ENCODE peak calls at places on chromosomes 16 and 17, in six cellular contexts. J is right atrium auricular region, F is HL-60, N is AG10803, X is left ventricle myocardium inferior, W is cardiac fibroblast. V is an unnamed sample.
A peak's percentile ranks its signal among the peaks of the same experiment; 100 is the strongest.

GRCh38 chr17:12637015-12637414 is 28.7 kb upstream of the MYOCD start:
- DNase-seq in X (no peak), J (no peak), N (peak; percentile 88), W (peak; percentile 93), F (no peak), V (peak; percentile 95)

GRCh38 chr17:48601184-48601527 is 3.6 kb downstream of the HOXB6 start:
- DNase-seq in N (no peak), W (no peak), F (no peak), X (no peak), J (no peak), V (no peak)

GRCh38 chr17:38705803-38706624 is 941 bp downstream of the MLLT6 start:
- DNase-seq in F (no peak), X (peak; percentile 73), N (peak; percentile 25), W (peak; percentile 41), J (peak; percentile 66), V (no peak)

GRCh38 chr16:22326771-22327445 is 29.7 kb downstream of the POLR3E start:
- DNase-seq in F (no peak), J (peak; percentile 30), N (no peak), W (no peak), X (no peak), V (no peak)

GRCh38 chr17:72778161-72779151 is 314.0 kb downstream of the SLC39A11 start:
- DNase-seq in N (no peak), W (no peak), F (no peak), X (no peak), J (no peak), V (no peak)

GRCh38 chr17:11880714-11881113 is 116.6 kb downstream of the ZNF18 start:
- DNase-seq in X (no peak), J (no peak), N (no peak), F (no peak), W (peak; percentile 2), V (no peak)

GRCh38 chr16:85256190-85256739 is 144.0 kb upstream of the CIBAR2 start:
- DNase-seq in F (no peak), N (no peak), X (no peak), J (no peak), W (no peak), V (no peak)

GRCh38 chr17:16467044-16467443 is 24.9 kb downstream of the LRRC75A start:
- DNase-seq in F (no peak), J (no peak), N (no peak), W (no peak), X (no peak), V (no peak)

GRCh38 chr16:50372611-50373344 is 4.0 kb upstream of the BRD7 start:
- DNase-seq in X (peak; percentile 53), N (peak; percentile 41), W (peak; percentile 32), J (no peak), F (no peak), V (no peak)

GRCh38 chr16:71647391-71647790 is 21.4 kb downstream of the MARVELD3 start:
- DNase-seq in W (no peak), J (no peak), N (no peak), F (no peak), X (no peak), V (no peak)

GRCh38 chr17:35666070-35666469 is 65.4 kb upstream of the RASL10B start:
- DNase-seq in F (no peak), N (peak; percentile 10), J (no peak), X (no peak), W (peak; percentile 19), V (no peak)

GRCh38 chr17:7562208-7562605 is 488 bp downstream of the SENP3 start:
- DNase-seq in N (no peak), W (no peak), F (no peak), J (no peak), X (no peak), V (no peak)

GRCh38 chr17:47818002-47818695 is 3.4 kb downstream of the OSBPL7 start:
- DNase-seq in J (no peak), W (no peak), F (no peak), X (no peak), N (no peak), V (no peak)

GRCh38 chr16:58299757-58300349 is 5.0 kb upstream of the PRSS54 start:
- DNase-seq in N (peak; percentile 8), F (peak; percentile 4), W (peak; percentile 33), X (no peak), J (no peak), V (no peak)

GRCh38 chr16:85136705-85137322 is 24.5 kb upstream of the CIBAR2 start:
- DNase-seq in F (no peak), J (peak; percentile 76), X (peak; percentile 52), W (peak; percentile 65), N (no peak), V (no peak)

GRCh38 chr17:82972836-82973372 is 106.5 kb upstream of the METRNL start:
- DNase-seq in F (no peak), N (no peak), X (no peak), W (no peak), J (peak; percentile 53), V (no peak)

GRCh38 chr16:22692916-22693646 is 120.9 kb upstream of the HS3ST2 start:
- DNase-seq in J (no peak), W (no peak), N (peak; percentile 70), X (no peak), F (no peak), V (no peak)

GRCh38 chr17:66691644-66692500 is 143.0 kb upstream of the CACNG5 start:
- DNase-seq in X (no peak), J (no peak), F (no peak), W (peak; percentile 95), N (no peak), V (no peak)

GRCh38 chr17:55683554-55684315 is 38.9 kb downstream of the TMEM100 start:
- DNase-seq in W (no peak), N (no peak), X (no peak), J (no peak), F (no peak), V (no peak)

GRCh38 chr17:16942141-16943031 is 29.5 kb downstream of the TNFRSF13B start:
- DNase-seq in F (no peak), N (no peak), J (no peak), W (peak; percentile 23), X (no peak), V (no peak)

GRCh38 chr17:46995841-46996571 is 17.0 kb upstream of the RPRML start:
- DNase-seq in N (peak; percentile 53), W (peak; percentile 43), F (no peak), X (no peak), J (no peak), V (no peak)

GRCh38 chr17:56815711-56816110 is 18.0 kb downstream of the C17orf67 start:
- DNase-seq in F (no peak), W (peak; percentile 78), X (no peak), N (peak; percentile 48), J (no peak), V (peak; percentile 45)

DNA sequence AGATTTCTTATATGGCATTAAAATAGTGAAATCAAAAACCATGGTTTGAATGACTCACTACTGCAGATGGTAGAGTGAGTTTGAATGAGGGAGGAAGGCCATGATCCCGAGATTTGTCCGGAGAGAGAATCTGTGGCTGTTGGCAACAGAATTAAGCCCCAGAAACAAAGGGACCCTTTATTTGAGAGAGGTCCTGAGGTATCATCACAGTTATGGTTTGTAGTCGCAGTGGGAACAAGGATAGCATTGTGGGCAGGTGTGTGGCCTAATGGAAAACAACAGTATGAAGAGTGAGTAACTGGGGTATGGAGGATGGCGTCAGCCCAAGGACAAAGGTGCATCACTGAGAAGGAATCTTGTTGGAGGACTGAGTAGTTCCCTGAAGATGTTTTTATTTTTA is 8.5 kb upstream of the ZFP3 start:
- DNase-seq in X (no peak), F (no peak), N (no peak), J (no peak), W (no peak), V (no peak)
- H3K4me3 ChIP-seq in X (no peak overlapping the region), F (no peak overlapping the region), N (no peak overlapping the region), J (no peak overlapping the region), W (no peak overlapping the region), V (no peak overlapping the region)

GRCh38 chr17:81932333-81932983 is 4.6 kb downstream of the PYCR1 start:
- DNase-seq in X (no peak), J (no peak), N (no peak), F (no peak), W (no peak), V (no peak)

GRCh38 chr17:81933178-81933699 is 3.9 kb downstream of the PYCR1 start:
- DNase-seq in N (no peak), X (no peak), W (no peak), F (no peak), J (no peak), V (no peak)

GRCh38 chr17:81934098-81934757 is 2.9 kb downstream of the PYCR1 start:
- DNase-seq in F (no peak), J (no peak), X (no peak), W (no peak), N (no peak), V (no peak)

GRCh38 chr17:81935709-81936084 is 1.4 kb downstream of the PYCR1 start:
- DNase-seq in J (no peak), W (no peak), F (no peak), N (no peak), X (no peak), V (no peak)

DNA sequence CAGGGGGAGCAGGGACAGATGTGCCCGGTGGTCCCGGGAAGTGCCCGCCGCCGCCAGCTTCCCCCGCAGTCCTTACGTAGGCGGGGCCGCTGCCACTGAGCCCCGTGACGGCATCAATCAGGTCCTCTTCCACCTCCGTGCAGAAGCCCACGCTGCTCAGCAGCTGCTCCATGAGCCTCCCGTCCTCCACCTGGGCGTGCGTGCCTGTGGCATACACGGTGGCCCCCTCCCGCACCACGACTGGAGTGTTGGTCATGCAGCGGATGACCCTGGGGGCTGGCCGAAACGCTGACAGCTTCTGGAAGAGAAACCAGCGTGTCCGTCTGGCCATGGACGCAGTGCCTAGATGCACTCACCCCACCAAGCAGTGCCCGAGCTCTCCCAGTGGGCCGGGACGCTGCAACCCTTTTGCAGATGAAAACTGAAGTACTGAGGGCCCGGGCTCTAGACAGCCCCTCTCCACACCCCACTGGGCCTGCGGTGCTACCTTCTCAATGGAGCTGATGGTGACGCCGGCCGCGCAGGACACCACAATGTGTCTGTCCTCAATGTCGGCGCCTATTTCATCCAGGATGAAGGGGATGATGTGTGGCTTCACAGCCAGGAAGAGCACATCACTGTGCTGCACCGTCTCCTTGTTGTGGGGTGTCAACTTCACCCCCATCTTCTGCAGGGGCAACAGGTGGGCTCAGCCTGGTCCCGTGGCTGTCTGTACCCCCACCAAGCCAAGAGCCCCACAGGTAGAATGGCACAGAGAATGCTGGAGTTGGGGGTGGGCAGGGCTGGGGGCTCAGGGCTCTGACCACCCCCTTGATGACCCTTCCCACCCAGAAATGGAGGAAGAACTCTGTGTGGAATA is 2.0 kb downstream of the PYCR1 start:
- DNase-seq in X (no peak), W (no peak), N (no peak), F (no peak), J (no peak), V (no peak)
- H3K4me3 ChIP-seq in X (no peak overlapping the region), W (peak overlapping the region; percentile 27), N (peak overlapping the region; percentile 53), F (no peak overlapping the region), J (no peak overlapping the region), V (peak overlapping the region; percentile 56)

DNA sequence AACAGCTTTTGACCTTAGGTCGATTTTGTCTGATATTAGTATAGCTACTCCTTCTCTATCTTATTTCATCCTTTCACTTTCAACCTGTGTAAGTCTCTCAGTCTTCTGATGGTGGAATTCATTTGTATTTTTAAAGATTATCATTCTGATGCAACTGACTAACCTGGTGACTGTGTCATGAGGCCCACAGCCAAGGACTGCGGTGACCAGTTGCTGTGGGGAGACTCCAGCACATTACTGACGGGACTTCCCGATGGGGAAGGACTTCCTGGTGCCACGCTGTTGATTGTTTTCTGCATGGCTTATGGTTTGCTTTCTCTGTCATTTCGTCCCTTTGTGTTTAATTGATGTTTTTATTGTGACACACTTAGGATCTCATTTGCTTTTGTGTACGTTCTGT is 34.2 kb downstream of the RMI2 start:
- DNase-seq in J (no peak), F (no peak), X (no peak), N (peak; percentile 25), W (peak; percentile 71), V (no peak)
- H3K4me3 ChIP-seq in J (no peak overlapping the region), F (no peak overlapping the region), X (no peak overlapping the region), N (no peak overlapping the region), W (no peak overlapping the region), V (no peak overlapping the region)

GRCh38 chr17:30377574-30377973 is 1.2 kb upstream of the CPD start:
- DNase-seq in N (no peak), W (no peak), X (no peak), J (no peak), F (no peak), V (no peak)
- H3K4me3 ChIP-seq in N (no peak overlapping the region), W (no peak overlapping the region), X (no peak overlapping the region), J (no peak overlapping the region), F (no peak overlapping the region), V (no peak overlapping the region)

V was measured in AG04449.